ENCODE peak calls at places on chromosomes 2 and 18, in ten cellular contexts. O is substantia nigra; A is AG08396; H is stimulated activated CD4-positive, alpha-beta T cell treated with anti-CD3 and anti-CD28 coated beads, Interleukin-2, amount 100 ng/mL, for 48 hours; I is upper lobe of right lung; D is adrenal gland; Z is CD8-positive, alpha-beta memory T cell; C is SK-N-SH; M is HCEC 1CT; B is spleen. R is an unnamed sample.

GRCh38 chr2:112181571-112182290 is 43.5 kb downstream of the FBLN7 start:
- DNase-seq in O (no peak), A (no peak), H (peak; percentile 67), I (no peak), D (no peak), Z (no peak), C (no peak), M (no peak), B (no peak), R (peak; percentile 88)

GRCh38 chr2:145931836-145932352 is 1412.0 kb upstream of the ZEB2 start:
- DNase-seq in O (no peak), A (no peak), H (no peak), I (no peak), D (no peak), Z (no peak), C (no peak), M (no peak), B (no peak), R (no peak)

GRCh38 chr18:32418148-32418547 is 52.5 kb downstream of the GAREM1 start:
- DNase-seq in O (no peak), A (no peak), H (no peak), I (no peak), D (no peak), Z (no peak), C (no peak), M (no peak), B (no peak), R (no peak)

GRCh38 chr2:25699206-25699605 is 25.8 kb upstream of the DTNB start:
- DNase-seq in O (no peak), A (no peak), H (no peak), I (peak; percentile 39), D (no peak), Z (no peak), C (no peak), M (no peak), B (peak; percentile 23), R (no peak)

GRCh38 chr2:11303290-11304013 is 41.0 kb downstream of the ROCK2 start:
- DNase-seq in O (no peak), A (no peak), H (no peak), I (no peak), D (no peak), Z (no peak), C (no peak), M (no peak), B (no peak), R (no peak)

GRCh38 chr2:103738626-103739025 is 976.8 kb downstream of the TMEM182 start:
- DNase-seq in O (no peak), A (no peak), H (no peak), I (no peak), D (no peak), Z (no peak), C (no peak), M (no peak), B (no peak), R (no peak)

GRCh38 chr2:235230809-235231601 is 262.8 kb upstream of the AGAP1 start:
- DNase-seq in O (no peak), A (no peak), H (no peak), I (no peak), D (no peak), Z (no peak), C (peak; percentile 35), M (no peak), B (no peak), R (no peak)

GRCh38 chr2:188607501-188607900 is 315.8 kb downstream of the GULP1 start:
- DNase-seq in O (no peak), A (no peak), H (no peak), I (no peak), D (no peak), Z (no peak), C (no peak), M (peak; percentile 45), B (no peak), R (no peak)

R was measured in upper lobe of left lung.